ENCODE peak calls at places on chromosomes 13 and 19, in six cellular contexts. P, I, N, T, W and G are unnamed samples.

GRCh38 chr13:50724438-50724837 is 119.1 kb downstream of the DLEU7 start:
- DNase-seq in P (no peak), I (no peak), N (no peak), T (no peak), W (no peak), G (no peak)

GRCh38 chr19:41554902-41555301 is 21.1 kb upstream of the CEACAM21 start:
- DNase-seq in P (no peak), I (no peak), N (peak), T (no peak), W (no peak), G (no peak)

GRCh38 chr19:5690955-5691204 is 785 bp downstream of the RPL36 start:
- DNase-seq in P (no peak), I (no peak), N (no peak), T (no peak), W (peak), G (no peak)

GRCh38 chr13:93080166-93080565 is 146.4 kb upstream of the GPC6 start:
- DNase-seq in P (no peak), I (no peak), N (no peak), T (no peak), W (no peak), G (no peak)

GRCh38 chr13:107104631-107105030 is 536.7 kb upstream of the ARGLU1 start:
- DNase-seq in P (no peak), I (no peak), N (no peak), T (no peak), W (no peak), G (no peak)

GRCh38 chr13:97266734-97267417 is 44.7 kb downstream of the MBNL2 start:
- DNase-seq in P (no peak), I (no peak), N (no peak), T (no peak), W (peak), G (no peak)

GRCh38 chr13:75135325-75135825 is 346.6 kb downstream of the TBC1D4 start:
- DNase-seq in P (peak), I (no peak), N (peak), T (no peak), W (peak), G (peak)

GRCh38 chr13:64723735-64724134 is 2506.4 kb downstream of the PCDH9 start:
- DNase-seq in P (peak), I (no peak), N (peak), T (no peak), W (peak), G (peak)

GRCh38 chr13:79490846-79491245 is 9.9 kb downstream of the NDFIP2 start:
- DNase-seq in P (no peak), I (no peak), N (no peak), T (no peak), W (no peak), G (no peak)

GRCh38 chr13:79658333-79658975 is 177.5 kb downstream of the NDFIP2 start:
- DNase-seq in P (no peak), I (no peak), N (no peak), T (no peak), W (no peak), G (no peak)

GRCh38 chr19:16594131-16594586 is 21.9 kb upstream of the SLC35E1 start:
- DNase-seq in P (no peak), I (no peak), N (no peak), T (peak), W (no peak), G (no peak)

GRCh38 chr13:73952683-73953082 is 181.5 kb downstream of the KLF12 start:
- DNase-seq in P (no peak), I (no peak), N (no peak), T (no peak), W (no peak), G (no peak)

GRCh38 chr19:39030854-39031367 is 1.4 kb downstream of the FBXO27 start:
- DNase-seq in P (no peak), I (no peak), N (no peak), T (no peak), W (no peak), G (no peak)

GRCh38 chr13:114128348-114128623 is 4.1 kb downstream of the RASA3 start:
- DNase-seq in P (no peak), I (no peak), N (no peak), T (no peak), W (no peak), G (no peak)

DNA sequence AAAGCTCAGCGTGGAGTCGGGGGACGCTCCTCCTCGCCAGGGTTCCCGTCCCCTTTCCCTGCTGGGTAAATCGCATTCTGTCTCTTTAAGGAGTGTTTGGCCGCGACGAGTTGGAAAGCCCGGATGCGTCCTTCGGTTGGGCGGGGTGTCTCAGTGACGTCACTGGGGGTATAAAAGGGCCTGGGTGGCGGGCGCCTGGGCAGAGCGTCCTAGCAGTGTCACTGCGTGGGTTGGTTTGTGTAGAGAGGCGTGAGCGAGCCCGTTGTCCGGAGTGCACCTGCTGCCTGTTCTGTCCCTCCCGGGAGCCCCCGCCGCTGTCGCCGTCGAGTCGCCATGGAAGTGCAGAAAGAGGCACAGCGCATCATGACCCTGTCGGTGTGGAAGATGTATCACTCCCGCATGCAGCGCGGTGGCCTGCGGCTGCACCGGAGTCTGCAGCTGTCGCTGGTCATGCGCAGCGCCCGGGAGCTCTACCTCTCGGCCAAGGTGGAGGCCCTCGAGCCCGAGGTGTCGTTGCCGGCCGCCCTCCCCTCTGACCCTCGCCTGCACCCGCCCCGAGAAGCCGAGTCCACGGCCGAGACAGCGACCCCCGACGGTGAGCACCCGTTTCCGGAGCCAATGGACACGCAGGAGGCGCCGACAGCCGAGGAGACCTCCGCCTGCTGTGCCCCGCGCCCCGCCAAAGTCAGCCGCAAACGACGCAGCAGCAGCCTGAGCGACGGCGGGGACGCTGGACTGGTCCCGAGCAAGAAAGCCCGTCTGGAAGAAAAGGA is 2.8 kb downstream of the IER2 start:
- DNase-seq in P (no peak), I (peak), N (peak), T (peak), W (peak), G (peak)
- TF ChIP-seq CTCF in P (no peak), I (no peak), N (no peak), T (peak), W (no peak), G (peak)

DNA sequence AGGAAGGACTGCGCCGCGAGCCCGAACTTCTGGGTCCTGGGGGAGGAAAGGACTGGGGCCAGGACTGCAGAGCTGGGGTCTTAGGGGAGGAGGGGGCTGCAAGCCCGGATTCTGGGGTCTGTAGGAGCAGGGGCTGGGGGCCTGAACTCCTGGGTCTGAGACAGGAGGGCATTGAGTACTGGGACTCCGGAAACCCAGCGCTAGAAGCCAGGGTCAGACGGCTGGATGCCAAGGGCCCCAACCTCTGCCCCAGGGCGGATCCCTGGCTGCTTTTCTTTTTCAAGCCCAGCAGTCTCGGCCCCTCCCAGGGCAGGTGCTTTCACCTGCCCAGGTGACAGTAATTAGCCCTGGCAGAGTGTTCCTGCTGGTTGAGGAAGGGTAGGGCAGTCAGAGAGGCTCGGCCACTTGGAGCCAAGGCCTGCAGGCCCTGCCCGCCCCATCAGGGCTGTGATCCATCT is 2.3 kb downstream of the MYH14 start:
- DNase-seq in P (no peak), I (peak), N (no peak), T (no peak), W (no peak), G (no peak)
- H3K4me3 ChIP-seq in P (peak), I (peak), N (no peak), T (no peak), W (no peak), G (no peak)

GRCh38 chr19:11587302-11587972 is 9.8 kb upstream of the ZNF627 start:
- DNase-seq in P (no peak), I (peak), N (peak), T (peak), W (peak), G (peak)
- TF ChIP-seq CTCF in P (peak), I (peak), N (peak), T (peak), W (peak), G (peak)

DNA sequence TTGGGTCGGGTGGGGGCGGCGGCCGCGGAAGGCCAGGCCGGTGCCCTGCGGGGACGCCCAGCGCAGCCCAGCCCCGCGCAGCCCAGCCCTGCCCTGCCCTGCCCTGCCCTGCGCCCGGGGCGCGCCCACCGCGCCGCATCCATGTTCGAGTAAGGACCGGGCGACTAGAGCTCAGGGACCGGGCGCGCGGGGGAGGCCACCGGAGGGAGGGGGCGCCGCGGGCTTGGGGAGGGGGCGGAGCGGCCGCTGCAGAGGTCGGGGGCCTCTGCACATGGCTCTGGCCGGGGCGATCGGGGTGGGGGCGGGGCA is 169 bp downstream of the GRAMD1A start:
- DNase-seq in P (no peak), I (no peak), N (no peak), T (no peak), W (no peak), G (no peak)
- H3K4me3 ChIP-seq in P (peak), I (peak), N (peak), T (peak), W (peak), G (peak)

GRCh38 chr13:20141238-20142018 is 19.4 kb downstream of the GJA3 start:
- DNase-seq in P (no peak), I (no peak), N (no peak), T (no peak), W (no peak), G (no peak)
- TF ChIP-seq CTCF in P (no peak), I (no peak), N (no peak), T (no peak), W (no peak), G (no peak)

GRCh38 chr13:67221630-67222226 is 8.4 kb downstream of the PCDH9 start:
- DNase-seq in P (no peak), I (no peak), N (no peak), T (no peak), W (no peak), G (no peak)
- H3K4me3 ChIP-seq in P (no peak), I (no peak), N (no peak), T (no peak), W (no peak), G (no peak)

DNA sequence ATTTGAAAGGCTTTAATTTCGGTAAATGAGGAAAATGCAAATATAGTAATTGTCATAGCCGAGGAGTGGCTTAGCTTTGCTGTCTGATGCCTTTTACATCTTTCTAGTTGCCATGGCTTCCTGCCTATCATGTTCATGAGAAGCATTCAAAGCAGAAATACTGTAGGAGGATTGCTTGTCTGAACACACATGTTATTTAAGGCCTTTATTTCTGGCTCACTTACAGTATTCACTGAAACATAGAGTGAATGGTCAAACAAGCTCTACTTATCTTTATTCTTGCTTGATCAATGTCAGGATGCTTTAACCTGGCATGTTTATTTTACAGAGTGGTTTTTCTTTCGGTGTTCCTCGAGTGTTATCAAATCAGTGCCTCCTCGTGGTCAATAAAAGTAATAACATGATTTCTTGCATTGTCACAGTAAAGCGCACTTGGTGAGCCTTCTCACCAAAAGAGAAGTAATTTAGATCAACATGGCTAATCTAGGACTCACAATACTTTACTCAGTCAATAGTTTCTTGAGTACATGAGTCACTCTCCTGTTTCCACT is 73.5 kb upstream of the PCDH17 start:
- DNase-seq in P (no peak), I (no peak), N (peak), T (no peak), W (peak), G (no peak)
- TF ChIP-seq CTCF in P (peak), I (no peak), N (peak), T (no peak), W (no peak), G (no peak)

GRCh38 chr13:109600078-109600477 is 186.3 kb downstream of the IRS2 start:
- DNase-seq in P (no peak), I (no peak), N (no peak), T (no peak), W (no peak), G (no peak)
- H3K4me3 ChIP-seq in P (no peak), I (no peak), N (no peak), T (no peak), W (no peak), G (no peak)